ENCODE peak calls at places on chromosomes 11 and 22, in ten cellular contexts. K, M, L, D, N, U, Y, H, T and I are unnamed samples.

GRCh38 chr22:21703684-21704316 is 31.8 kb downstream of the YPEL1 start:
- DNase-seq in L (no peak), M (no peak), U (no peak), N (no peak), K (no peak), Y (no peak), H (no peak), D (no peak), T (no peak), I (no peak)

GRCh38 chr22:49052023-49052538 is 775.6 kb downstream of the BRD1 start:
- DNase-seq in N (no peak), T (no peak), L (no peak), D (no peak), U (no peak), Y (no peak), K (no peak), H (no peak), M (no peak), I (no peak)

GRCh38 chr22:46057206-46057605 is 80.2 kb upstream of the WNT7B start:
- DNase-seq in N (peak; percentile 61), K (no peak), H (no peak), L (no peak), T (no peak), U (no peak), D (peak; percentile 45), Y (peak; percentile 25), M (no peak), I (no peak)

GRCh38 chr11:131859811-131860210 is 489.4 kb downstream of the NTM start:
- DNase-seq in M (no peak), U (no peak), N (no peak), L (no peak), T (no peak), D (no peak), Y (no peak), H (no peak), K (no peak), I (peak; percentile 77)

GRCh38 chr22:36405671-36406070 is 17.9 kb upstream of the MYH9 start:
- DNase-seq in U (no peak), M (no peak), Y (peak; percentile 36), D (peak; percentile 43), H (no peak), N (no peak), L (peak; percentile 74), T (peak; percentile 99), K (no peak), I (no peak)

GRCh38 chr11:624705-625635 is at the start of gene CDHR5:
- DNase-seq in K (no peak), U (no peak), M (no peak), T (no peak), D (no peak), N (no peak), H (peak; percentile 41), L (no peak), Y (no peak), I (no peak)

GRCh38 chr22:20026996-20027601 is 6.2 kb downstream of the TANGO2 start:
- DNase-seq in M (no peak), K (no peak), D (no peak), N (no peak), L (no peak), T (no peak), U (no peak), Y (no peak), H (no peak), I (no peak)

GRCh38 chr11:13288375-13289029 is 10.9 kb downstream of the BMAL1 start:
- DNase-seq in H (no peak), N (no peak), D (no peak), U (no peak), Y (no peak), L (no peak), T (no peak), M (no peak), K (no peak), I (no peak)

GRCh38 chr22:46561435-46561905 is 24.1 kb upstream of the CELSR1 start:
- DNase-seq in D (no peak), L (no peak), U (no peak), M (peak; percentile 79), T (peak; percentile 87), N (no peak), Y (no peak), H (peak; percentile 76), K (peak; percentile 77), I (no peak)

DNA sequence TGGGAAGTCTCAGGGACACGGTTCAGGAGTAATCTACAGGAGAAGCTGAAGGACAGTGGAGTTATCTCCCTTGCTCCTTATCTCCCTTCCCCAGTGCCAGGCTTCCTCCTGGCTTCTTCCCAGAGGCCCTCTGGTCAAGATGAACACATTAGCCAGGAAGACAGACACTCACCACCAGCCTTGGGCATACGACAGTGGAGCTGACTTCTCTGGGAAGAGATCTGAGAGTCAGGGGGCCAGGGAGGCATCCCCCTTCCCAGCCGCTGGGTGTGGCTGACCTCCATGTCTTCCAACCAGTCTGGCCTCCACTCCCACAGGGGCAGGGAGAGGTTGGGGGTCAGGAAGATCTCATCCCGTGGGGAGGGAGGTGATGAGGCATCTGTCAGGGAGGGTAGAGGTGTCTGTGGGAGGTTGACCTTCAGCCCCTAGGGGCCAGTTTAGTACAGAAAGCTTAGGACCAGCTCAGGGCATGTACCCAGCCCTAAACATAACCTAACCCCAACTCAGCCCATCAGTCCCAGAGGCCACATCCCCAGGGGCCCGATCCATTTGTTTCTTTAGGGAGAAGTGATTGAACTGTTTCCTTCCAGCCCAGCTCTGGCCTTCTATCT is 12.7 kb downstream of the ROBO4 start:
- DNase-seq in H (no peak), L (no peak), T (no peak), M (no peak), K (no peak), U (no peak), Y (no peak), N (no peak), D (no peak), I (no peak)
- TF ChIP-seq POLR2A in H (no peak), L (no peak), T (no peak), M (no peak), K (no peak), U (no peak), Y (no peak), N (no peak), D (no peak), I (no peak)

DNA sequence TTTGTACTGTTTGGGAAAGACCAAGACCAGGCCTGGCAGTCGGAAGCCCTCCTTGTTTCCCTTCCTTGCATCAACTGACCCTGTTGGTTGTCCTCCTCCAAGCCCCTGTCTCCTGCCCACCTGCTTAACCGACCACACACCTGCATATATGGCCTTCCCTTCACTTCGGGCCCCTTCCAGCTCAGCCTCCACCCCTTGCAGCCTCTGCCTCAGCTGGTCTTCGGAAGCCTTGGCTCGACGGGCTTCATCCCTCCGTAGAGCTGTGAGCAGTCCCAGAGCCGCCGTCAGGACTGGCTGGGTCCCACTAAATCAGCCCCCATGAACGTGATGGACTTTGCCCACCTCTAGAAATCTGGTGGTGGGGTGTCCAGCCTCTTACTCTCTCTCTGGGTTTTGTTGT is 8.4 kb downstream of the NHERF4 start:
- DNase-seq in K (no peak), N (no peak), T (no peak), L (no peak), Y (no peak), H (no peak), U (no peak), D (no peak), M (no peak), I (no peak)
- TF ChIP-seq POLR2A in K (no peak), N (no peak), T (no peak), L (no peak), Y (no peak), H (no peak), U (no peak), D (no peak), M (no peak), I (no peak)

GRCh38 chr22:37808294-37808657 is 542 bp downstream of the GCAT start:
- DNase-seq in T (peak; percentile 46), M (no peak), Y (no peak), D (no peak), H (no peak), K (no peak), N (no peak), U (no peak), L (no peak), I (no peak)

GRCh38 chr22:37809672-37810333 is 2.1 kb downstream of the GCAT start:
- DNase-seq in L (no peak), D (no peak), K (no peak), H (no peak), Y (no peak), M (no peak), U (no peak), N (no peak), T (no peak), I (no peak)

GRCh38 chr22:37806409-37807338 is 1.1 kb upstream of the GCAT start:
- DNase-seq in M (no peak), Y (peak; percentile 38), T (peak; percentile 41), N (peak; percentile 49), U (no peak), L (no peak), H (peak; percentile 34), K (peak; percentile 32), D (no peak), I (no peak)

GRCh38 chr22:37805878-37806277 is 1.9 kb upstream of the GCAT start:
- DNase-seq in T (no peak), L (no peak), N (no peak), Y (no peak), K (no peak), M (no peak), U (no peak), H (no peak), D (no peak), I (no peak)

GRCh38 chr22:37807410-37808293 is at the start of gene GCAT:
- DNase-seq in N (peak; percentile 96), D (peak; percentile 97), K (peak; percentile 94), T (peak; percentile 97), H (peak; percentile 91), U (peak; percentile 62), L (peak; percentile 81), M (peak; percentile 99), Y (peak; percentile 97), I (peak; percentile 99)
- TF ChIP-seq POLR2A in N (peak; percentile 72), D (no peak), K (peak; percentile 28), T (peak; percentile 62), H (peak; percentile 77), U (no peak), L (peak; percentile 65), M (no peak), Y (no peak), I (peak; percentile 34)

GRCh38 chr22:38481162-38481870 is 13.4 kb downstream of the KDELR3 start:
- DNase-seq in M (no peak), K (no peak), U (no peak), Y (no peak), N (no peak), T (no peak), H (no peak), D (no peak), L (no peak), I (no peak)

GRCh38 chr22:38484244-38484643 is 16.3 kb downstream of the KDELR3 start:
- DNase-seq in L (no peak), H (no peak), T (no peak), K (no peak), U (no peak), N (no peak), D (no peak), M (no peak), Y (no peak), I (no peak)

GRCh38 chr22:38481871-38482332 is 14.0 kb downstream of the KDELR3 start:
- DNase-seq in M (no peak), H (no peak), U (no peak), L (no peak), K (no peak), Y (no peak), T (no peak), D (no peak), N (no peak), I (no peak)

GRCh38 chr22:38485783-38486182 is 17.9 kb downstream of the KDELR3 start:
- DNase-seq in U (no peak), K (no peak), L (no peak), M (no peak), D (no peak), Y (no peak), H (no peak), N (no peak), T (peak; percentile 54), I (no peak)

GRCh38 chr22:38482662-38483308 is 14.9 kb downstream of the KDELR3 start:
- DNase-seq in K (no peak), H (no peak), M (no peak), Y (no peak), L (no peak), U (no peak), T (no peak), D (no peak), N (no peak), I (no peak)
- TF ChIP-seq POLR2A in K (no peak), H (peak; percentile 37), M (peak; percentile 70), Y (no peak), L (no peak), U (no peak), T (no peak), D (no peak), N (no peak), I (no peak)